ENCODE peak calls at places on chromosome 1, in six cellular contexts. One of them, this sample, is unnamed.
A peak's percentile ranks its signal among the peaks of the same experiment; 100 is the strongest.

GRCh38 chr1:212489284-212489859 is 56.7 kb downstream of the NENF start:
- DNase-seq in fibroblast of pulmonary artery: no peak
- DNase-seq in GM20000: no peak
- DNase-seq in fibroblast of the aortic adventitia: no peak
- DNase-seq in GM13976: no peak
- DNase-seq in progenitor cell of endocrine pancreas: no peak
- DNase-seq in this sample: no peak

GRCh38 chr1:8911416-8912309 is 33.2 kb upstream of the ENO1 start:
- DNase-seq in progenitor cell of endocrine pancreas: no peak
- DNase-seq in fibroblast of the aortic adventitia: no peak
- DNase-seq in GM20000: no peak
- DNase-seq in GM13976: no peak
- DNase-seq in fibroblast of pulmonary artery: no peak
- DNase-seq in this sample: no peak

GRCh38 chr1:193115629-193116227 is 6.1 kb upstream of the CDC73 start:
- DNase-seq in GM13976: no peak
- DNase-seq in GM20000: no peak
- DNase-seq in fibroblast of pulmonary artery: peak; percentile 97
- DNase-seq in progenitor cell of endocrine pancreas: no peak
- DNase-seq in fibroblast of the aortic adventitia: peak; percentile 97
- DNase-seq in this sample: no peak

GRCh38 chr1:233127157-233127556 is 168.4 kb downstream of the PCNX2 start:
- DNase-seq in fibroblast of the aortic adventitia: no peak
- DNase-seq in fibroblast of pulmonary artery: peak; percentile 65
- DNase-seq in GM13976: no peak
- DNase-seq in progenitor cell of endocrine pancreas: no peak
- DNase-seq in GM20000: no peak
- DNase-seq in this sample: no peak

GRCh38 chr1:161092621-161093028 is 3.3 kb upstream of the NECTIN4 start:
- DNase-seq in fibroblast of pulmonary artery: no peak
- DNase-seq in GM13976: peak; percentile 60
- DNase-seq in progenitor cell of endocrine pancreas: no peak
- DNase-seq in GM20000: peak; percentile 68
- DNase-seq in fibroblast of the aortic adventitia: no peak
- DNase-seq in this sample: no peak

GRCh38 chr1:32724678-32725594 is 22.4 kb upstream of the SYNC start:
- DNase-seq in fibroblast of the aortic adventitia: peak; percentile 96
- DNase-seq in GM13976: no peak
- DNase-seq in fibroblast of pulmonary artery: peak; percentile 93
- DNase-seq in progenitor cell of endocrine pancreas: no peak
- DNase-seq in GM20000: no peak
- DNase-seq in this sample: no peak

GRCh38 chr1:26285366-26286063 is 5.6 kb downstream of the SH3BGRL3 start:
- DNase-seq in GM13976: peak; percentile 63
- DNase-seq in fibroblast of the aortic adventitia: no peak
- DNase-seq in progenitor cell of endocrine pancreas: peak; percentile 38
- DNase-seq in GM20000: peak; percentile 73
- DNase-seq in fibroblast of pulmonary artery: no peak
- DNase-seq in this sample: no peak

GRCh38 chr1:200248541-200248940 is 161.3 kb downstream of the ZNF281 start:
- DNase-seq in fibroblast of pulmonary artery: no peak
- DNase-seq in fibroblast of the aortic adventitia: no peak
- DNase-seq in GM13976: no peak
- DNase-seq in GM20000: no peak
- DNase-seq in progenitor cell of endocrine pancreas: no peak
- DNase-seq in this sample: no peak

GRCh38 chr1:211375286-211375818 is 48.7 kb downstream of the TRAF5 start:
- DNase-seq in fibroblast of the aortic adventitia: no peak
- DNase-seq in progenitor cell of endocrine pancreas: no peak
- DNase-seq in GM13976: no peak
- DNase-seq in GM20000: no peak
- DNase-seq in fibroblast of pulmonary artery: no peak
- DNase-seq in this sample: no peak

GRCh38 chr1:234570336-234570735 is 39.6 kb downstream of the IRF2BP2 start:
- DNase-seq in GM13976: no peak
- DNase-seq in progenitor cell of endocrine pancreas: no peak
- DNase-seq in fibroblast of pulmonary artery: no peak
- DNase-seq in fibroblast of the aortic adventitia: no peak
- DNase-seq in GM20000: no peak
- DNase-seq in this sample: no peak

GRCh38 chr1:211174375-211174774 is 40.4 kb upstream of the KCNH1 start:
- DNase-seq in progenitor cell of endocrine pancreas: no peak
- DNase-seq in GM20000: no peak
- DNase-seq in fibroblast of pulmonary artery: no peak
- DNase-seq in fibroblast of the aortic adventitia: no peak
- DNase-seq in GM13976: no peak
- DNase-seq in this sample: no peak

GRCh38 chr1:151106891-151107290 is 36.3 kb downstream of the GABPB2 start:
- DNase-seq in progenitor cell of endocrine pancreas: no peak
- DNase-seq in fibroblast of the aortic adventitia: peak; percentile 15
- DNase-seq in fibroblast of pulmonary artery: peak; percentile 45
- DNase-seq in GM20000: no peak
- DNase-seq in GM13976: no peak
- DNase-seq in this sample: no peak

GRCh38 chr1:190179817-190180216 is 297.8 kb downstream of the BRINP3 start:
- DNase-seq in GM20000: no peak
- DNase-seq in fibroblast of the aortic adventitia: peak; percentile 61
- DNase-seq in GM13976: no peak
- DNase-seq in progenitor cell of endocrine pancreas: no peak
- DNase-seq in fibroblast of pulmonary artery: peak; percentile 58
- DNase-seq in this sample: no peak

GRCh38 chr1:24966724-24967346 is 36.8 kb upstream of the RUNX3 start:
- DNase-seq in GM13976: peak; percentile 84
- DNase-seq in fibroblast of pulmonary artery: peak; percentile 88
- DNase-seq in fibroblast of the aortic adventitia: peak; percentile 56
- DNase-seq in progenitor cell of endocrine pancreas: no peak
- DNase-seq in GM20000: peak; percentile 74
- DNase-seq in this sample: no peak

GRCh38 chr1:185636848-185637247 is 97.3 kb upstream of the HMCN1 start:
- DNase-seq in fibroblast of the aortic adventitia: no peak
- DNase-seq in progenitor cell of endocrine pancreas: no peak
- DNase-seq in GM20000: peak; percentile 65
- DNase-seq in GM13976: peak; percentile 62
- DNase-seq in fibroblast of pulmonary artery: no peak
- DNase-seq in this sample: no peak

GRCh38 chr1:1630191-1630964 is 1.6 kb upstream of the MMP23B start:
- DNase-seq in fibroblast of the aortic adventitia: peak; percentile 25
- DNase-seq in GM13976: peak; percentile 100
- DNase-seq in GM20000: peak; percentile 100
- DNase-seq in fibroblast of pulmonary artery: peak; percentile 57
- DNase-seq in progenitor cell of endocrine pancreas: no peak
- DNase-seq in this sample: peak; percentile 96

GRCh38 chr1:111738436-111739221 is 566 bp downstream of the INKA2 start:
- DNase-seq in progenitor cell of endocrine pancreas: peak; percentile 24
- DNase-seq in GM13976: peak; percentile 62
- DNase-seq in GM20000: peak; percentile 75
- DNase-seq in fibroblast of pulmonary artery: peak; percentile 71
- DNase-seq in fibroblast of the aortic adventitia: peak; percentile 29
- DNase-seq in this sample: peak; percentile 32

GRCh38 chr1:39657402-39657801 is 14.5 kb downstream of the NT5C1A start:
- DNase-seq in GM20000: no peak
- DNase-seq in GM13976: no peak
- DNase-seq in fibroblast of pulmonary artery: no peak
- DNase-seq in progenitor cell of endocrine pancreas: no peak
- DNase-seq in fibroblast of the aortic adventitia: peak; percentile 21
- DNase-seq in this sample: no peak

GRCh38 chr1:4637616-4638346 is 16.6 kb upstream of the AJAP1 start:
- DNase-seq in fibroblast of pulmonary artery: no peak
- DNase-seq in fibroblast of the aortic adventitia: no peak
- DNase-seq in GM13976: no peak
- DNase-seq in progenitor cell of endocrine pancreas: no peak
- DNase-seq in GM20000: no peak
- DNase-seq in this sample: no peak

GRCh38 chr1:203453016-203453415 is 22.6 kb upstream of the PRELP start:
- DNase-seq in fibroblast of pulmonary artery: no peak
- DNase-seq in fibroblast of the aortic adventitia: no peak
- DNase-seq in progenitor cell of endocrine pancreas: no peak
- DNase-seq in GM13976: no peak
- DNase-seq in GM20000: no peak
- DNase-seq in this sample: no peak

GRCh38 chr1:178692564-178693327 is 32.3 kb upstream of the RALGPS2 start:
- DNase-seq in progenitor cell of endocrine pancreas: no peak
- DNase-seq in GM20000: no peak
- DNase-seq in fibroblast of pulmonary artery: no peak
- DNase-seq in GM13976: no peak
- DNase-seq in fibroblast of the aortic adventitia: no peak
- DNase-seq in this sample: no peak

GRCh38 chr1:178690496-178690895 is 34.5 kb upstream of the RALGPS2 start:
- DNase-seq in fibroblast of pulmonary artery: no peak
- DNase-seq in fibroblast of the aortic adventitia: no peak
- DNase-seq in GM20000: no peak
- DNase-seq in progenitor cell of endocrine pancreas: no peak
- DNase-seq in GM13976: no peak
- DNase-seq in this sample: no peak

GRCh38 chr1:178689769-178690168 is 35.3 kb upstream of the RALGPS2 start:
- DNase-seq in progenitor cell of endocrine pancreas: no peak
- DNase-seq in fibroblast of the aortic adventitia: peak; percentile 27
- DNase-seq in fibroblast of pulmonary artery: no peak
- DNase-seq in GM13976: no peak
- DNase-seq in GM20000: no peak
- DNase-seq in this sample: no peak

GRCh38 chr1:178694923-178695525 is 30.0 kb upstream of the RALGPS2 start:
- DNase-seq in GM13976: no peak
- DNase-seq in fibroblast of the aortic adventitia: no peak
- DNase-seq in GM20000: no peak
- DNase-seq in progenitor cell of endocrine pancreas: no peak
- DNase-seq in fibroblast of pulmonary artery: peak; percentile 23
- DNase-seq in this sample: no peak

GRCh38 chr1:178693368-178693767 is 31.7 kb upstream of the RALGPS2 start:
- DNase-seq in GM13976: no peak
- DNase-seq in progenitor cell of endocrine pancreas: no peak
- DNase-seq in fibroblast of pulmonary artery: no peak
- DNase-seq in GM20000: no peak
- DNase-seq in fibroblast of the aortic adventitia: peak; percentile 49
- DNase-seq in this sample: no peak
- TF ChIP-seq CTCF in GM13976: no peak
- TF ChIP-seq CTCF in progenitor cell of endocrine pancreas: no peak
- TF ChIP-seq CTCF in fibroblast of pulmonary artery: no peak
- TF ChIP-seq CTCF in GM20000: no peak
- TF ChIP-seq CTCF in fibroblast of the aortic adventitia: peak; percentile 54
- TF ChIP-seq CTCF in this sample: no peak

DNA sequence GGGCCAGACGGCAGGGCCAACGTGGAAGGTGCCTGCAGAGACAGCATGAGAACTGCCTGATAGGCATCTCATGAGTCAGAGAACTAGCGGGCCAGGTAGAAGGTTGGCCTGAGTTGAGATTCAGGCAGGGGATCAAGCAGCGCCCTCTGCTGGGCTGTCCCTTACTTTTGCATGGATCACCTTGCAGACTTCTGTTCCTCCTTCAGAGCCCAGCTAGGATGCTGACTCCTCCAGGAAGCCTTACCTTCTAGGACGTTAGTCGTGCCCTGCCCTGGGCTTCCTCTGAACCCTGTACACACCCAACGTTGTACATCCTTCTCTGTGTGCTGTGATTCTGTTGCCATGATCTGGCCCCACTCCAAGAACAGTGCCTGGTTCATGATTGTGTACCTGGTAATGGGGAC is 231.3 kb upstream of the VAMP3 start:
- DNase-seq in fibroblast of pulmonary artery: no peak
- DNase-seq in fibroblast of the aortic adventitia: no peak
- DNase-seq in progenitor cell of endocrine pancreas: peak; percentile 40
- DNase-seq in GM20000: no peak
- DNase-seq in GM13976: no peak
- DNase-seq in this sample: no peak
- TF ChIP-seq CTCF in fibroblast of pulmonary artery: peak; percentile 31
- TF ChIP-seq CTCF in fibroblast of the aortic adventitia: peak; percentile 11
- TF ChIP-seq CTCF in progenitor cell of endocrine pancreas: peak; percentile 58
- TF ChIP-seq CTCF in GM20000: no peak
- TF ChIP-seq CTCF in GM13976: no peak
- TF ChIP-seq CTCF in this sample: no peak

GRCh38 chr1:216310776-216311175 is 112.5 kb downstream of the USH2A start:
- DNase-seq in GM20000: peak; percentile 3
- DNase-seq in GM13976: peak; percentile 9
- DNase-seq in fibroblast of pulmonary artery: peak; percentile 65
- DNase-seq in progenitor cell of endocrine pancreas: no peak
- DNase-seq in fibroblast of the aortic adventitia: peak; percentile 62
- DNase-seq in this sample: no peak
- TF ChIP-seq CTCF in GM20000: peak; percentile 39
- TF ChIP-seq CTCF in GM13976: no peak
- TF ChIP-seq CTCF in fibroblast of pulmonary artery: peak; percentile 67
- TF ChIP-seq CTCF in progenitor cell of endocrine pancreas: peak; percentile 60
- TF ChIP-seq CTCF in fibroblast of the aortic adventitia: peak; percentile 59
- TF ChIP-seq CTCF in this sample: no peak

DNA sequence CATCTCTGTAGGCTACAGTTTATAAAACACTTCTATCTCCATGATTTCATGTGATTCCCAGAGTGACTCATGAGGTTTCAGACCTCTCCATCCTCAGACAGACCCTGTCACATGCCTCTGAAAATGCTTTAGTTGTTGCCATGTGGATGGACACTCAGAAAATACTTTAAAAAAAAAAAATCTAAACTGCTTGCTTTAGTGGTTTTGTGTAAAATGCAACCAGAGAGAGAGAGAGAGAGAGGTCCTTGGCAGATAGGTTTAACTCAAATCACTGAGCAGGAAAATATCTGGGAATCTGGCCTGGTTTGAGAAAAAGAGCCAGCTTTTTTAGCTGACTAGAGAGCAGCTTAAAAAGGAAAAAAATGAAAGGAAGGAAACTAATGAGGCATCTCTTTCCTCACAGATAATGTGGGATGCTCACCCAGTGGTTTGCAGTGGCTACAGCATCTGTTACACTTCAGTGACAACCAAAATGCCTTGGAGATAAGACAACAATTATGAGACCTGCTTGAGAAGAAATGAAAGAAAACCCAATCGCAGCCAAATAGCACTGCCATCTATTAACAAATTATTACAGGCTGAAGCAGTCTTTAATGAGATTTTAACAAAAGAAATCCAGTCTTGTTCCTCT is 54.6 kb upstream of the SYT14 start:
- DNase-seq in GM13976: no peak
- DNase-seq in GM20000: no peak
- DNase-seq in progenitor cell of endocrine pancreas: no peak
- DNase-seq in fibroblast of pulmonary artery: peak; percentile 78
- DNase-seq in fibroblast of the aortic adventitia: peak; percentile 88
- DNase-seq in this sample: no peak
- TF ChIP-seq CTCF in GM13976: no peak
- TF ChIP-seq CTCF in GM20000: no peak
- TF ChIP-seq CTCF in progenitor cell of endocrine pancreas: no peak
- TF ChIP-seq CTCF in fibroblast of pulmonary artery: peak; percentile 15
- TF ChIP-seq CTCF in fibroblast of the aortic adventitia: peak; percentile 39
- TF ChIP-seq CTCF in this sample: no peak

This sample was measured in natural killer cell.